ENCODE peak calls at places on chromosome 1, in seven cellular contexts. F, B, A, X, I, L and U are unnamed samples.
A peak's percentile ranks its signal among the peaks of the same experiment; 100 is the strongest.

GRCh38 chr1:68116643-68117235 is 66.3 kb upstream of the DIRAS3 start:
- DNase-seq in F (no peak), B (peak; percentile 44), A (peak; percentile 32), X (peak; percentile 66), I (no peak), L (peak; percentile 30), U (peak; percentile 47)

GRCh38 chr1:39214021-39214713 is 9.7 kb downstream of the MACF1 start:
- DNase-seq in F (no peak), B (no peak), A (no peak), X (peak; percentile 90), I (no peak), L (peak; percentile 99), U (peak; percentile 13)

GRCh38 chr1:51750729-51751128 is 127.8 kb downstream of the NRDC start:
- DNase-seq in F (no peak), B (no peak), A (no peak), X (no peak), I (no peak), L (no peak), U (no peak)

GRCh38 chr1:197526736-197527371 is 248.4 kb downstream of the DENND1B start:
- DNase-seq in F (no peak), B (peak; percentile 4), A (peak; percentile 10), X (peak; percentile 55), I (no peak), L (peak; percentile 21), U (peak; percentile 48)

GRCh38 chr1:19747741-19748140 is 52.0 kb downstream of the TMCO4 start:
- DNase-seq in F (no peak), B (no peak), A (no peak), X (no peak), I (no peak), L (no peak), U (no peak)

GRCh38 chr1:40141878-40142535 is 19.2 kb upstream of the RLF start:
- DNase-seq in F (no peak), B (no peak), A (no peak), X (no peak), I (no peak), L (no peak), U (no peak)

GRCh38 chr1:7425229-7425628 is 345.9 kb upstream of the VAMP3 start:
- DNase-seq in F (no peak), B (no peak), A (no peak), X (no peak), I (no peak), L (no peak), U (no peak)

GRCh38 chr1:200206340-200206739 is 178.8 kb downstream of the NR5A2 start:
- DNase-seq in F (no peak), B (no peak), A (no peak), X (no peak), I (no peak), L (no peak), U (no peak)

GRCh38 chr1:7595338-7595737 is 175.8 kb upstream of the VAMP3 start:
- DNase-seq in F (no peak), B (no peak), A (no peak), X (no peak), I (no peak), L (no peak), U (no peak)

GRCh38 chr1:195954848-195955247 is 653.4 kb downstream of the KCNT2 start:
- DNase-seq in F (no peak), B (no peak), A (no peak), X (no peak), I (no peak), L (no peak), U (no peak)

GRCh38 chr1:207886227-207886626 is 24.7 kb downstream of the CD34 start:
- DNase-seq in F (no peak), B (no peak), A (no peak), X (no peak), I (no peak), L (no peak), U (no peak)

GRCh38 chr1:116852910-116853309 is 56.8 kb upstream of the PTGFRN start:
- DNase-seq in F (no peak), B (no peak), A (no peak), X (no peak), I (no peak), L (no peak), U (no peak)

GRCh38 chr1:93255222-93256079 is 74.9 kb downstream of the CCDC18 start:
- DNase-seq in F (no peak), B (no peak), A (no peak), X (no peak), I (no peak), L (no peak), U (no peak)

GRCh38 chr1:246608616-246609376 is 42.5 kb downstream of the CNST start:
- DNase-seq in F (no peak), B (peak; percentile 42), A (peak; percentile 56), X (no peak), I (no peak), L (peak; percentile 70), U (peak; percentile 77)
- TF ChIP-seq JUND in F (no peak), B (peak; percentile 55), A (no peak), X (no peak), I (no peak), L (no peak), U (peak; percentile 89)

DNA sequence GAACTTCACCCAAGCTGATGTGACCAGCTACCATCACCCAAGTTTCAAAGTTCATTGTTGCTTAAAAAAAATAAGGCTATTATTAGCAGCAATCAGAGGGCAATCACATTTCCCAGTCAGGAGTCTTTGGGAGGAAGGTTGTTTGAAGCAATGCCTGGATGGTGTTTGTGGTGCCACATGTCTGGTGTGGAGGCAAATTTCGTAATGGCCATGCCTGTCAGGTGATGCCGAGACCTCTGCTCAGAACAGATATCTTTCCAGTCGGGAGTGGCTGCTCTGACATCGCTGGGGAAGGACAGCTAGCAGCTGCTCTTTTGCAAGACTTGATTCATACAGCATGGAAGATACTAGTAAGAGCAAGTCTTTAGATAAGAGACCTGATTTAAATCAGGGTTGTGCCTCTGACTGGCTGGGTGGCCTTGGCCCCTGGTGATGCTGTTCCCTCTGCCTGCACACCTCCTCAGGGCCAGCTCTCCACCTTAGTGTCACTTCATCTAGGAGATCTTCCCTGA is 187.8 kb upstream of the JUN start:
- DNase-seq in F (no peak), B (no peak), A (no peak), X (peak; percentile 56), I (no peak), L (peak; percentile 66), U (no peak)
- TF ChIP-seq JUND in F (no peak), B (no peak), A (no peak), X (no peak), I (no peak), L (no peak), U (no peak)

GRCh38 chr1:111959436-111959835 is 30.0 kb downstream of the KCND3 start:
- DNase-seq in F (no peak), B (no peak), A (no peak), X (peak; percentile 17), I (no peak), L (no peak), U (no peak)
- TF ChIP-seq JUND in F (no peak), B (no peak), A (no peak), X (no peak), I (no peak), L (no peak), U (no peak)

DNA sequence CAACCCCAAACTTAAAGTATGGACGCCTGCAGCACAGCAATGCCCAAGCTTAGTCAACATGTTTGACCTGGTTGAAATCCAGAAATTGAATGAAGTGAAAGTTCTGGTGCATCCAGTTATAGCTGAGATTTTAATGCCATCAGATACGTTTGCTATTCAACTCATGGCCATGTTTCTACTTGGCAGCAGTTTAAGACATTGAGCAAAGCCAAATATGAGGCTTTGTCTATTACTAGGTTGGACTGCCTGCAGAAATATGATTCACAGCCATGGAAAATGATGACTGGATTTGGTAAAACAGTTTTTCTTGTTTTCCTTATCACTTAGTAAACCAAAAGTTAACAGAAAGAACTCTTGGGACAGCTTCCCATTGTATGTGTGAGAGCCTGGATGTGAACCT is 32.2 kb upstream of the MYSM1 start:
- DNase-seq in F (no peak), B (no peak), A (no peak), X (no peak), I (no peak), L (no peak), U (no peak)
- TF ChIP-seq JUND in F (no peak), B (no peak), A (no peak), X (no peak), I (no peak), L (no peak), U (no peak)

GRCh38 chr1:98053471-98054366 is 132.9 kb upstream of the DPYD start:
- DNase-seq in F (no peak), B (peak; percentile 87), A (no peak), X (peak; percentile 31), I (peak; percentile 80), L (peak; percentile 1), U (peak; percentile 42)
- TF ChIP-seq JUND in F (no peak), B (no peak), A (no peak), X (no peak), I (no peak), L (no peak), U (no peak)

GRCh38 chr1:154727409-154727808 is 119.4 kb upstream of the ADAR start:
- DNase-seq in F (peak; percentile 35), B (no peak), A (no peak), X (no peak), I (no peak), L (no peak), U (no peak)

GRCh38 chr1:154729598-154729997 is 121.6 kb upstream of the ADAR start:
- DNase-seq in F (no peak), B (no peak), A (no peak), X (no peak), I (no peak), L (no peak), U (no peak)

GRCh38 chr1:154729031-154729442 is 121.1 kb upstream of the ADAR start:
- DNase-seq in F (no peak), B (no peak), A (no peak), X (peak; percentile 25), I (no peak), L (peak; percentile 6), U (no peak)

GRCh38 chr1:154730986-154731489 is 123.1 kb upstream of the ADAR start:
- DNase-seq in F (no peak), B (no peak), A (no peak), X (no peak), I (no peak), L (no peak), U (no peak)

DNA sequence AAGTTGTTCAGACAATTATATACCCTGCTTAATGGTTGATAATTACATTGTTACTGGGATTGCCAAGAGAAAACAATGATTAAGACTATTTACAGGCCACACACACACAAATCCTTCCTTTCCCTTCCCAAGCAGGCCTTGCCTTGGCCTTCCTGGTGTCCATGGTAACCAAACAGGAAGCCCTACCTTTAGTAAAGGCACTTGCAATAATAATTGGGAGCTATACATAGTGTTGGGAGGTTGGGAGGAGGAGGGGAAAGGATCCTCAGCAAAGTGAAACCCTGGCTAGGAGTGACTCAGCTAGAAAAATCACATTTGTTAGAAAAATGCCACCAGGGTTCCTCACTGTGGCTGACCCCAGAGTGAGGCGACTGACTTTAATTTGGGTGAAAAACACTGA is 122.3 kb upstream of the ADAR start:
- DNase-seq in F (no peak), B (no peak), A (no peak), X (no peak), I (no peak), L (no peak), U (no peak)
- TF ChIP-seq JUND in F (no peak), B (no peak), A (no peak), X (no peak), I (no peak), L (no peak), U (no peak)